ENCODE peak calls at places on chromosomes 4 and X, in five cellular contexts. S, T, R, X and N are unnamed samples.

GRCh38 chr4:77636902-77637301 is 31.3 kb downstream of the CXCL13 start:
- DNase-seq in S (no peak), T (no peak), R (no peak), X (peak), N (no peak)

GRCh38 chr4:23022032-23022431 is 329.3 kb downstream of the GBA3 start:
- DNase-seq in S (no peak), T (no peak), R (no peak), X (peak), N (no peak)

GRCh38 chr4:117093581-117093980 is 8.2 kb upstream of the TRAM1L1 start:
- DNase-seq in S (no peak), T (no peak), R (no peak), X (no peak), N (no peak)

GRCh38 chrX:50327235-50327634 is 122.7 kb downstream of the CCNB3 start:
- DNase-seq in S (no peak), T (no peak), R (no peak), X (no peak), N (no peak)

GRCh38 chrX:17520206-17520605 is 145.2 kb downstream of the NHS start:
- DNase-seq in S (no peak), T (no peak), R (no peak), X (no peak), N (no peak)

GRCh38 chr4:165779950-165780670 is 92.9 kb upstream of the TLL1 start:
- DNase-seq in S (no peak), T (no peak), R (no peak), X (no peak), N (no peak)

GRCh38 chr4:48129307-48130014 is 4.6 kb downstream of the TXK start:
- DNase-seq in S (no peak), T (peak), R (no peak), X (peak), N (no peak)

GRCh38 chr4:161291222-161291621 is 872.6 kb downstream of the FSTL5 start:
- DNase-seq in S (no peak), T (no peak), R (no peak), X (no peak), N (no peak)

GRCh38 chrX:20140410-20140809 is 1.2 kb downstream of the EIF1AX start:
- DNase-seq in S (no peak), T (no peak), R (no peak), X (no peak), N (no peak)

GRCh38 chrX:136162827-136163427 is 15.6 kb downstream of the FHL1 start:
- DNase-seq in S (peak), T (peak), R (peak), X (peak), N (peak)

GRCh38 chr4:120749445-120750151 is 172.9 kb downstream of the PRDM5 start:
- DNase-seq in S (no peak), T (no peak), R (no peak), X (no peak), N (no peak)

GRCh38 chr4:177117256-177117655 is 192.4 kb upstream of the NEIL3 start:
- DNase-seq in S (no peak), T (no peak), R (no peak), X (no peak), N (peak)

GRCh38 chr4:110823251-110823650 is 200.4 kb upstream of the PITX2 start:
- DNase-seq in S (no peak), T (no peak), R (no peak), X (no peak), N (no peak)

GRCh38 chr4:184856277-184856609 is 30.5 kb upstream of the ACSL1 start:
- DNase-seq in S (no peak), T (no peak), R (no peak), X (no peak), N (no peak)

GRCh38 chrX:136104936-136105335 is 42.4 kb upstream of the FHL1 start:
- DNase-seq in S (no peak), T (no peak), R (no peak), X (no peak), N (no peak)

GRCh38 chrX:119692241-119693031 is 532 bp downstream of the SEPTIN6 start:
- DNase-seq in S (peak), T (no peak), R (peak), X (peak), N (peak)

GRCh38 chr4:98659741-98660507 is 1.5 kb upstream of the TSPAN5 start:
- DNase-seq in S (no peak), T (no peak), R (no peak), X (no peak), N (no peak)

GRCh38 chrX:47047989-47048388 is 30.3 kb upstream of the RGN start:
- DNase-seq in S (no peak), T (no peak), R (no peak), X (peak), N (no peak)

GRCh38 chrX:130975947-130976346 is 72.9 kb upstream of the ENOX2 start:
- DNase-seq in S (no peak), T (no peak), R (no peak), X (peak), N (peak)

GRCh38 chrX:40471965-40472648 is 108.7 kb upstream of the ATP6AP2 start:
- DNase-seq in S (no peak), T (peak), R (no peak), X (peak), N (no peak)

GRCh38 chr4:98181815-98182214 is 38.5 kb upstream of the STPG2 start:
- DNase-seq in S (no peak), T (no peak), R (no peak), X (peak), N (no peak)

GRCh38 chr4:98516042-98516440 is 142.4 kb downstream of the TSPAN5 start:
- DNase-seq in S (no peak), T (no peak), R (no peak), X (peak), N (no peak)

GRCh38 chrX:119389214-119389613 is 9.9 kb upstream of the SLC25A43 start:
- DNase-seq in S (no peak), T (no peak), R (no peak), X (no peak), N (no peak)

GRCh38 chrX:105876658-105877057 is 54.3 kb downstream of the NRK start:
- DNase-seq in S (no peak), T (no peak), R (no peak), X (peak), N (no peak)
- TF ChIP-seq CTCF in S (peak), T (no peak), R (no peak), X (no peak), N (peak)

DNA sequence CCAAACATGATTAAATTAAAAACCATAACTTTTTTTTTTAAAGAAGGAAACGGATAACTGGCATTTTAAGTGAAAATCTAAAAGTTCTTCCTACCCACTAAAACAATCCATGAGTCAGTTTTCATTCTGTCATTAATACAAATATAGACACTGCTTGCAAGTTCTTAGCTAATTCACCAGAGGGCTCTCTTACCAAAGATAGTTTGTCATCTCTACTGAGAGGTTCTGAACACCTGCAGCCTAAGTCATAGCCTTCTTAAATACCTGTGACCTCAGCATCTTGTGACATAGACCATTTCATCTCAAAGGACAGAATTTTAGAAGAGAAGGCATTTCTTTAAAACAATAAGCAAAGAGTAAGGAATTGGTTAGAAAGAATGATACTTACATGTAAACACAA is 65.3 kb upstream of the FAM120C start:
- DNase-seq in S (no peak), T (no peak), R (no peak), X (peak), N (no peak)
- TF ChIP-seq CTCF in S (peak), T (peak), R (no peak), X (peak), N (no peak)

DNA sequence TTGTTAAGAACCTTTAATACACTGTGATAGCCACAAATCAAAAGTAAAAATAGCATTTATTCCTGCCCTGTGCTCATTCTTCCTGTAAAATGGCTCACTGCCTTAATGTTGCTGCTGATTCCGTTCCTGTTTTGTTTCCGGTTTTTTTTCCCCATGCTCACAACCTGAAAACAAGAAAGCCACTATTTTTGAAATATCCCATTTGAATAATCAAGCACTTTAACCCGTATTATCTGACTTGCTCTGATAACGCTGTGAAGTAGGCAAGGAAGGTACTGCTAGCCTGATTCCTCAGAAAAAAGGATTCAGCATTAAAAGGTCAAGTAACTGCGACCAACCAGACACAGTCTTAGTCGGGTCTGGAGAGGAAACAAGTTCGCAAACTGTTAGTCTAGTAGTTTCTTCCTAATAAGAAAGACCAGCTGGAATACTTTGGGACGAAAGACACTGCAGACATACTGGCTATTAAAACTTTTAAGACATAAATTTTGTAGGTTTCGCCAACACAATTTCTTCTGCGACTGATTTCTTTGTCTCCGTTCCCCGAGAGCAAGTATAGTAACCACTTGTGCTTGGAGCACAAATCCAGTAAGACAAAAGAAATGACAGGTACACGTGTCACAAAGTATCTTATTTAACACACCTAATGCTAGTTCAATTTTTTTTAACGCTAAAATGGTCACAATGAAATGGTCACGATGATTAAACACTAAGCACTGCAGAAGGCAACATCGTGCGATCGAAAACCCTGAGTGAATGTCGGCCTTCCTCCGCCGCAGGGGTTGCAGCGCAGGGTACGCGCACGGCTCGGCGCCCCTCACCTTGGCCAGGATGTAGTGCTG is 799 bp downstream of the COX18 start:
- DNase-seq in S (no peak), T (no peak), R (no peak), X (peak), N (peak)
- TF ChIP-seq CTCF in S (no peak), T (no peak), R (no peak), X (no peak), N (peak)

GRCh38 chr4:128299848-128300247 is 12.2 kb upstream of the PGRMC2 start:
- DNase-seq in S (no peak), T (no peak), R (no peak), X (no peak), N (no peak)

GRCh38 chr4:128303986-128304385 is 16.4 kb upstream of the PGRMC2 start:
- DNase-seq in S (no peak), T (no peak), R (no peak), X (no peak), N (no peak)

GRCh38 chr4:128298852-128299251 is 11.2 kb upstream of the PGRMC2 start:
- DNase-seq in S (no peak), T (no peak), R (no peak), X (no peak), N (no peak)

GRCh38 chr4:128302775-128303174 is 15.2 kb upstream of the PGRMC2 start:
- DNase-seq in S (no peak), T (no peak), R (no peak), X (no peak), N (no peak)

DNA sequence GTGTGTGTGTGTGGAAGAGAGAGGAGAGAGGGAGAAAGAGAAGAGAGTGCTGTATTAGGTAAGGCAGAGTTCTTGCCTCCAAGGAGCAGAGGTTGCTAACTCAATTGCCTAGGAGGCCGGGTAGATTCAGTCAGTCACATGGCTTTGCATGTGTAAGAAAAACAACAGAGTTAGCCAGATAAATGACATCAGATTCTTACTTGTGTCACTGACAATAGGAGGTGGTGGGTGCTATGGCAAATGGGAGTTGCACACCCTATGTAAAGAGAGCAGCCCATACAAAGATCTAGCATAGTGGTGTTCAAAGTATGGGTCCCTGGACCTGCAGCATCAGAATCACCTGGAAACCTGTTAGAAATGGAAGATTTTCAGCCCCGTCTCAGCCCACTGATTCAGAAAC is 14.4 kb upstream of the PGRMC2 start:
- DNase-seq in S (no peak), T (no peak), R (no peak), X (no peak), N (no peak)
- TF ChIP-seq CTCF in S (no peak), T (no peak), R (no peak), X (no peak), N (no peak)

GRCh38 chr4:127997534-127998388 is 32.6 kb downstream of the ABHD18 start:
- DNase-seq in S (no peak), T (peak), R (no peak), X (peak), N (no peak)
- TF ChIP-seq CTCF in S (no peak), T (no peak), R (no peak), X (peak), N (no peak)

GRCh38 chr4:41714601-41715000 is 33.9 kb downstream of the PHOX2B start:
- DNase-seq in S (no peak), T (no peak), R (no peak), X (no peak), N (no peak)

GRCh38 chr4:41709844-41710481 is 38.6 kb downstream of the PHOX2B start:
- DNase-seq in S (no peak), T (no peak), R (no peak), X (peak), N (no peak)

GRCh38 chr4:41715155-41715554 is 33.4 kb downstream of the PHOX2B start:
- DNase-seq in S (no peak), T (no peak), R (no peak), X (no peak), N (no peak)

GRCh38 chr4:41712413-41712812 is 36.1 kb downstream of the PHOX2B start:
- DNase-seq in S (no peak), T (no peak), R (no peak), X (no peak), N (no peak)

GRCh38 chr4:41713768-41714167 is 34.8 kb downstream of the PHOX2B start:
- DNase-seq in S (no peak), T (no peak), R (no peak), X (no peak), N (no peak)
- TF ChIP-seq CTCF in S (no peak), T (no peak), R (no peak), X (no peak), N (no peak)

DNA sequence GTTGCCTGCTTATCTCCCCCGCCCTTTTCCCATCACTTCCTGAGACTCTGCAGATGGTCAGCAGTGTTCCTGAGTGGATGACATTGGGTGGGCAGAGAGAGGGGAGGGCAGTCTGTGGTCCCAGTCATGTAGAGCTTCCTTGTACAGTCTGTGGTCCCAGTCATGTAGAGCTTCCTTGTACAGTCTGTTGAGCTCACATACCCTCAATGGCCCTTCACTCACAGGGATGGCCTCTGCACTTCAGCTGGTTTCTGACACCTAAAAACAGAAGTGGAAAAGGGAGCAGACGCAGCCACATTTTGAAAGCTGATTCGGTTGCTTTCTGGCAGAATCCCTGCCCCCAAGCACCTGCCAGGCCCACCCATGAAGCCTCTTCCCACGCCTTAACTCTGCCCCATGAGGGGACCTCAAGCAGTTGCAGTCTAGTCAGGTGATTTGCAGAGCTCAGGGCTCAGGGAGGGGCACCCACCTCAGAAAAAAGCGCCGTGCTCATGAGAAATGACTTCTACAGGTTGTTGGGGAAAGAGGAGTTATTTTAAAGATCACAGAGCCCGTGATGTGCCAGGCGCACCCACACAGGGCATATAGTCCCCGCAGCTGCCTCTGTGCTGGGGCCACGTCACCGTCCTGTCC is 3.6 kb upstream of the TMEM271 start:
- DNase-seq in S (no peak), T (no peak), R (no peak), X (no peak), N (no peak)
- TF ChIP-seq CTCF in S (no peak), T (no peak), R (no peak), X (no peak), N (no peak)